ENCODE peak calls at places on chromosomes 7 and 10, in seven cellular contexts. L is GM12878, X is H1, W is HepG2, M is SK-N-SH, N is K562, G is HCT116. O is an unnamed sample.

GRCh38 chr7:121831320-121831719 is 41.6 kb upstream of the PTPRZ1 start:
- DNase-seq in W (no peak), G (no peak), M (no peak), N (no peak), X (no peak), L (no peak), O (no peak)

GRCh38 chr7:140625908-140626868 is 14.4 kb downstream of the DENND2A start:
- DNase-seq in X (peak; percentile 85), G (no peak), L (no peak), N (no peak), M (peak; percentile 69), W (no peak), O (no peak)

GRCh38 chr10:35219906-35220890 is 93.6 kb downstream of the CREM start:
- DNase-seq in N (no peak), W (peak; percentile 52), G (no peak), L (no peak), X (no peak), M (no peak), O (no peak)

GRCh38 chr10:45375716-45376231 is 1.8 kb downstream of the ALOX5 start:
- DNase-seq in M (no peak), W (no peak), X (no peak), G (no peak), L (no peak), N (no peak), O (no peak)

GRCh38 chr7:73433924-73434700 is 534 bp downstream of the FZD9 start:
- DNase-seq in L (no peak), M (no peak), G (no peak), W (no peak), X (peak; percentile 36), N (no peak), O (no peak)

GRCh38 chr10:55630491-55631056 is 730.5 kb downstream of the ZWINT start:
- DNase-seq in W (no peak), M (peak; percentile 44), G (no peak), X (no peak), L (no peak), N (no peak), O (no peak)

GRCh38 chr10:22805304-22805703 is 90.9 kb upstream of the PIP4K2A start:
- DNase-seq in L (no peak), M (peak; percentile 35), X (no peak), N (no peak), G (no peak), W (peak; percentile 19), O (peak; percentile 13)

GRCh38 chr10:120505866-120506265 is 48.8 kb downstream of the PLPP4 start:
- DNase-seq in W (no peak), M (no peak), G (no peak), X (no peak), L (no peak), N (no peak), O (no peak)

GRCh38 chr10:86205086-86205760 is 161.4 kb downstream of the GRID1 start:
- DNase-seq in N (no peak), W (no peak), L (no peak), G (no peak), X (no peak), M (no peak), O (no peak)

GRCh38 chr10:21487416-21488180 is 37.9 kb downstream of the SKIDA1 start:
- DNase-seq in L (no peak), G (no peak), N (no peak), X (no peak), W (no peak), M (no peak), O (no peak)

GRCh38 chr7:7433736-7434260 is 101.9 kb downstream of the COL28A1 start:
- DNase-seq in W (no peak), M (no peak), N (no peak), L (no peak), X (no peak), G (no peak), O (no peak)

GRCh38 chr10:7084255-7085005 is 326.4 kb downstream of the SFMBT2 start:
- DNase-seq in X (no peak), L (no peak), N (no peak), W (no peak), G (no peak), M (no peak), O (no peak)

GRCh38 chr10:5508161-5508604 is 8.8 kb upstream of the CALML5 start:
- DNase-seq in N (no peak), G (no peak), M (no peak), L (no peak), X (no peak), W (no peak), O (no peak)

GRCh38 chr7:44987996-44988395 is 9.2 kb upstream of the MYO1G start:
- DNase-seq in L (no peak), N (no peak), G (no peak), W (no peak), X (no peak), M (no peak), O (no peak)

DNA sequence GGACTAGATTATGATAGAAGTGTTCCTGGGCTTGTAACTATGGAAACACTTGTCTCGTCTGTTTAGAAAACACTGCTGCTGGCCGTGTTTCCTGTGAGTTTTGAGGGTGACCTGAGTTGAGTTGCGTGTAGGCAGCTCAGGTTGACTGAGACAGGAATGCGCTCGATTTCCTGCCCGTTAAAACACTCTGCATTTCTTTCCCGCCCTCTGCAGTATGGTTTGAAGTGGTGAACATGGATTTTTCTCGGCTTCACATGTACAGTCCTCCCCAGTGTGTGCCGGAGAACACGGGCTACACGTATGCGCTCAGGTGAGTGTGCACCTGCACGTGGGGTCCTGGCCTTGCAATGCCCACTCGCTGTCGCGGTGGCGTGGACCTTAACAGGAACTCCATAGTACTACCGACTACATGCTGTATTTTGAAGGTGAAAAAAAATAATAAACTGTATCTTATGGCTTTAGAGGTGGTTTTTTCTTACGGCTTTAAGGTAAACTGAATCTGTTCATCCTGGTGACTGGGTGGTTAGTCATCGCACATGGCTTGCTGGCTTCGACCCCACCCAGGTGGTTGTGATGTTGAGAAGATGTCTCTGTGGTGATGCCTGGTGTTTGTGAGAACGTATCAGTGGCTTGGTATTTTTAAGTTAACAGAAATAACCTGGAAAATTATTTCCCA is at the start of gene SUN1:
- DNase-seq in W (peak; percentile 13), G (peak; percentile 87), L (peak; percentile 26), X (no peak), M (no peak), N (no peak), O (peak; percentile 83)
- TF ChIP-seq SIN3A in W (no peak), G (no peak), L (no peak), X (no peak), M (peak; percentile 7), N (no peak), O (no peak)

GRCh38 chr7:18524248-18524647 is 28.7 kb downstream of the HDAC9 start:
- DNase-seq in L (no peak), M (no peak), W (no peak), G (no peak), N (no peak), X (no peak), O (no peak)

GRCh38 chr7:18518555-18518954 is 23.0 kb downstream of the HDAC9 start:
- DNase-seq in X (no peak), G (no peak), W (no peak), N (no peak), M (no peak), L (no peak), O (no peak)

GRCh38 chr7:18521236-18521589 is 25.7 kb downstream of the HDAC9 start:
- DNase-seq in M (no peak), N (no peak), L (no peak), X (no peak), W (no peak), G (no peak), O (no peak)

GRCh38 chr7:18521945-18522566 is 26.5 kb downstream of the HDAC9 start:
- DNase-seq in G (no peak), X (no peak), N (no peak), M (no peak), L (no peak), W (no peak), O (no peak)

GRCh38 chr7:18520450-18521235 is 25.1 kb downstream of the HDAC9 start:
- DNase-seq in G (no peak), W (no peak), X (no peak), M (no peak), N (no peak), L (no peak), O (no peak)
- TF ChIP-seq SIN3A in G (no peak), W (no peak), X (no peak), M (peak; percentile 30), N (no peak), L (no peak), O (no peak)

DNA sequence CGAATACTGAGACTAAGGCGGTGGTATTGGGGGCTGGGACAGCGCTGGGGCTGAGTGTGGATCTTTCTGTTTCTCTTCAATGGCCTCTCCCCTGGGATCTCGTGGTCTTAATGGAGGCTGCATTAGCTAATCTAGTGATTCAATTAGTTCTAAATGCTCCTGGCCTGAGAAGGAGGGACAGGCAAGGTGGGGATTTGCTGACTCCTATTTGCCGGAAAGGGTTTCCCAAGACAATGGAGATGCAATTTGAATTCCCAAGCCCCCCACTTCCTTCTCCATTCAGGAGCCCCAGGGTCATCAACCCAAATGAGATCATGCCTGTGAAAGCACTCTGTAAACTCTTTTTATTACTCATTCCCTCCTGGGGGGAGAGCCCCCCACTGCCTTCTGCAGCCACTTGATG is 111.7 kb upstream of the PLXNA4 start:
- DNase-seq in W (no peak), X (peak; percentile 39), L (no peak), G (no peak), N (no peak), M (peak; percentile 38), O (no peak)
- TF ChIP-seq SIN3A in W (no peak), X (no peak), L (no peak), G (no peak), N (no peak), M (no peak), O (no peak)

GRCh38 chr7:106370542-106370941 is 85.8 kb upstream of the NAMPT start:
- DNase-seq in G (no peak), M (no peak), N (no peak), W (no peak), X (no peak), L (no peak), O (no peak)

GRCh38 chr7:106372121-106372520 is 87.3 kb upstream of the NAMPT start:
- DNase-seq in W (no peak), L (no peak), X (no peak), M (no peak), N (no peak), G (no peak), O (no peak)

GRCh38 chr7:106369816-106370215 is 85.0 kb upstream of the NAMPT start:
- DNase-seq in G (no peak), M (no peak), N (no peak), X (no peak), L (no peak), W (no peak), O (no peak)

GRCh38 chr7:106372595-106373318 is 88.0 kb upstream of the NAMPT start:
- DNase-seq in G (no peak), M (no peak), N (no peak), W (no peak), X (no peak), L (no peak), O (no peak)

GRCh38 chr7:106371629-106372028 is 86.8 kb upstream of the NAMPT start:
- DNase-seq in M (no peak), L (no peak), G (no peak), X (no peak), N (no peak), W (no peak), O (no peak)
- TF ChIP-seq SIN3A in M (no peak), L (no peak), G (no peak), X (no peak), N (no peak), W (no peak), O (no peak)

O was measured in Panc1.